ENCODE peak calls at places on chromosomes 5 and 9, in seven cellular contexts. K is ascending aorta, C is heart left ventricle, M is EL, H is midbrain, Q is fibroblast of pulmonary artery, G is fibroblast of the conjunctiva. W is an unnamed sample.

GRCh38 chr5:157342822-157343402 is 77.0 kb downstream of the CYFIP2 start:
- DNase-seq in K (peak), C (no peak), M (peak), H (no peak), Q (peak), G (no peak), W (peak)

GRCh38 chr9:130022566-130023146 is 20.3 kb downstream of the FNBP1 start:
- DNase-seq in K (peak), C (no peak), M (no peak), H (no peak), Q (no peak), G (no peak), W (no peak)

GRCh38 chr9:91001146-91001611 is 199.6 kb downstream of the SYK start:
- DNase-seq in K (no peak), C (no peak), M (peak), H (no peak), Q (peak), G (peak), W (peak)

GRCh38 chr5:132057498-132058255 is 2.8 kb upstream of the IL3 start:
- DNase-seq in K (no peak), C (no peak), M (no peak), H (no peak), Q (no peak), G (no peak), W (no peak)

GRCh38 chr9:75826292-75826691 is 64.2 kb upstream of the PCSK5 start:
- DNase-seq in K (no peak), C (no peak), M (no peak), H (no peak), Q (no peak), G (no peak), W (no peak)

GRCh38 chr5:140857177-140857986 is 1.7 kb downstream of the PCDHA10 start:
- DNase-seq in K (no peak), C (no peak), M (no peak), H (no peak), Q (no peak), G (no peak), W (no peak)

GRCh38 chr9:129493002-129493713 is 127.7 kb downstream of the C9orf50 start:
- DNase-seq in K (no peak), C (no peak), M (no peak), H (no peak), Q (no peak), G (no peak), W (no peak)

GRCh38 chr5:125607018-125607417 is 816.2 kb upstream of the GRAMD2B start:
- DNase-seq in K (no peak), C (no peak), M (peak), H (no peak), Q (peak), G (no peak), W (no peak)

GRCh38 chr9:68493953-68494541 is 46.6 kb downstream of the TMEM252 start:
- DNase-seq in K (no peak), C (no peak), M (peak), H (no peak), Q (no peak), G (no peak), W (peak)

GRCh38 chr5:139108056-139108811 is 89.9 kb downstream of the SIL1 start:
- DNase-seq in K (peak), C (peak), M (no peak), H (no peak), Q (peak), G (peak), W (no peak)

GRCh38 chr5:86968311-86968753 is 299.4 kb upstream of the RASA1 start:
- DNase-seq in K (no peak), C (peak), M (peak), H (peak), Q (peak), G (peak), W (peak)

GRCh38 chr9:98323831-98324135 is 68.3 kb upstream of the TBC1D2 start:
- DNase-seq in K (no peak), C (no peak), M (no peak), H (no peak), Q (no peak), G (no peak), W (no peak)

GRCh38 chr5:102561894-102562760 is 63.3 kb upstream of the SLCO6A1 start:
- DNase-seq in K (no peak), C (no peak), M (peak), H (no peak), Q (peak), G (peak), W (peak)

GRCh38 chr9:111621895-111622480 is 9.1 kb upstream of the DNAJC25 start:
- DNase-seq in K (no peak), C (peak), M (peak), H (peak), Q (peak), G (no peak), W (peak)

GRCh38 chr5:84301535-84301934 is 83.1 kb downstream of the EDIL3 start:
- DNase-seq in K (no peak), C (no peak), M (peak), H (no peak), Q (peak), G (no peak), W (peak)

GRCh38 chr5:155069961-155070360 is 56.4 kb downstream of the KIF4B start:
- DNase-seq in K (no peak), C (no peak), M (no peak), H (no peak), Q (no peak), G (peak), W (no peak)

GRCh38 chr5:124906339-124907097 is 160.1 kb upstream of the ZNF608 start:
- DNase-seq in K (peak), C (peak), M (peak), H (peak), Q (peak), G (peak), W (no peak)

GRCh38 chr9:12539602-12540001 is 153.6 kb upstream of the TYRP1 start:
- DNase-seq in K (no peak), C (no peak), M (no peak), H (no peak), Q (peak), G (no peak), W (no peak)

GRCh38 chr5:118548761-118549160 is 439.6 kb downstream of the DTWD2 start:
- DNase-seq in K (no peak), C (no peak), M (peak), H (no peak), Q (peak), G (peak), W (no peak)

GRCh38 chr9:136553581-136553980 is 7.7 kb upstream of the NOTCH1 start:
- DNase-seq in K (no peak), C (no peak), M (no peak), H (no peak), Q (no peak), G (no peak), W (no peak)

GRCh38 chr9:135358161-135358940 is 121.2 kb upstream of the PPP1R26 start:
- DNase-seq in K (no peak), C (no peak), M (no peak), H (no peak), Q (no peak), G (no peak), W (no peak)

GRCh38 chr9:133759146-133759900 is 21.2 kb upstream of the SARDH start:
- DNase-seq in K (no peak), C (no peak), M (no peak), H (no peak), Q (no peak), G (no peak), W (no peak)

GRCh38 chr5:31273631-31274378 is 80.3 kb downstream of the CDH6 start:
- DNase-seq in K (no peak), C (no peak), M (no peak), H (no peak), Q (no peak), G (no peak), W (no peak)

GRCh38 chr5:4212071-4212739 is 616.6 kb downstream of the IRX1 start:
- DNase-seq in K (no peak), C (no peak), M (no peak), H (no peak), Q (no peak), G (no peak), W (no peak)

GRCh38 chr9:21672762-21673161 is 129.7 kb upstream of the MTAP start:
- DNase-seq in K (no peak), C (no peak), M (no peak), H (no peak), Q (no peak), G (no peak), W (no peak)

GRCh38 chr5:66442951-66443445 is 153.2 kb upstream of the MAST4 start:
- DNase-seq in K (no peak), C (no peak), M (no peak), H (no peak), Q (peak), G (no peak), W (no peak)

GRCh38 chr9:129026442-129027223 is 1.5 kb downstream of the SH3GLB2 start:
- DNase-seq in K (no peak), C (no peak), M (peak), H (peak), Q (no peak), G (peak), W (no peak)

GRCh38 chr9:133979921-133980863 is 11.9 kb downstream of the VAV2 start:
- DNase-seq in K (no peak), C (no peak), M (no peak), H (no peak), Q (no peak), G (no peak), W (no peak)

GRCh38 chr5:1936901-1937300 is 54.2 kb upstream of the IRX4 start:
- DNase-seq in K (no peak), C (no peak), M (no peak), H (no peak), Q (no peak), G (no peak), W (no peak)

GRCh38 chr5:73673161-73673591 is 47.2 kb downstream of the ARHGEF28 start:
- DNase-seq in K (no peak), C (no peak), M (peak), H (no peak), Q (peak), G (peak), W (peak)

GRCh38 chr9:16559418-16560188 is 310.9 kb downstream of the BNC2 start:
- DNase-seq in K (no peak), C (no peak), M (no peak), H (no peak), Q (no peak), G (no peak), W (no peak)

GRCh38 chr9:119639287-119639955 is 270.2 kb upstream of the BRINP1 start:
- DNase-seq in K (no peak), C (no peak), M (no peak), H (no peak), Q (peak), G (no peak), W (no peak)

GRCh38 chr9:33117306-33117705 is 40.8 kb upstream of the SMU1 start:
- DNase-seq in K (no peak), C (no peak), M (peak), H (no peak), Q (no peak), G (no peak), W (peak)

GRCh38 chr5:147522435-147522834 is 12.6 kb upstream of the DPYSL3 start:
- DNase-seq in K (no peak), C (no peak), M (peak), H (no peak), Q (peak), G (no peak), W (peak)

GRCh38 chr9:3875371-3876132 is 349.8 kb upstream of the RFX3 start:
- DNase-seq in K (no peak), C (no peak), M (peak), H (no peak), Q (peak), G (no peak), W (peak)

GRCh38 chr9:133864011-133864410 is 125.9 kb upstream of the SARDH start:
- DNase-seq in K (no peak), C (no peak), M (peak), H (no peak), Q (no peak), G (no peak), W (no peak)